ENCODE peak calls at places on chromosomes 1 and 21, in five cellular contexts. D is GM23338, Q is hepatocyte, P is OCI-LY7, H is SK-N-SH. J is an unnamed sample.

GRCh38 chr1:20110679-20111078 is 8.7 kb downstream of the PLA2G2D start:
- DNase-seq in D (no peak), P (no peak), H (no peak), Q (no peak), J (peak; percentile 62)

GRCh38 chr1:70042090-70042716 is 163.2 kb downstream of the LRRC40 start:
- DNase-seq in P (no peak), Q (no peak), H (no peak), D (no peak), J (no peak)

GRCh38 chr1:72284398-72285073 is 2.2 kb upstream of the NEGR1 start:
- DNase-seq in H (peak; percentile 51), Q (peak; percentile 56), P (no peak), D (peak; percentile 76), J (peak; percentile 97)

GRCh38 chr1:18458133-18458750 is 22.5 kb upstream of the KLHDC7A start:
- DNase-seq in Q (no peak), D (no peak), H (no peak), P (no peak), J (no peak)

GRCh38 chr1:172948457-172948856 is 102.3 kb downstream of the TNFSF18 start:
- DNase-seq in D (no peak), H (no peak), Q (no peak), P (no peak), J (peak; percentile 99)

GRCh38 chr1:228725178-228725577 is 10.1 kb upstream of the RHOU start:
- DNase-seq in H (no peak), P (no peak), D (no peak), Q (no peak), J (no peak)

GRCh38 chr1:101588677-101589076 is 351.9 kb downstream of the S1PR1 start:
- DNase-seq in H (no peak), P (no peak), Q (no peak), D (no peak), J (no peak)

GRCh38 chr1:180680558-180681144 is 48.8 kb downstream of the XPR1 start:
- DNase-seq in D (no peak), H (no peak), Q (no peak), P (no peak), J (peak; percentile 69)

GRCh38 chr1:36847761-36848160 is 186.6 kb downstream of the GRIK3 start:
- DNase-seq in D (peak; percentile 64), H (peak; percentile 68), P (no peak), Q (no peak), J (no peak)

GRCh38 chr21:35348686-35349085 is 299.6 kb upstream of the RUNX1 start:
- DNase-seq in D (no peak), H (no peak), Q (no peak), P (no peak), J (no peak)

GRCh38 chr1:14910947-14911721 is 242.4 kb upstream of the TMEM51 start:
- DNase-seq in Q (no peak), D (no peak), P (no peak), H (no peak), J (no peak)

GRCh38 chr1:155091071-155092051 is 12.7 kb downstream of the EFNA3 start:
- DNase-seq in P (peak; percentile 80), Q (peak; percentile 88), D (peak; percentile 94), H (peak; percentile 88), J (peak; percentile 93)

GRCh38 chr1:20465187-20465586 is 20.8 kb downstream of the CAMK2N1 start:
- DNase-seq in D (no peak), Q (no peak), P (no peak), H (no peak), J (no peak)

GRCh38 chr1:172976222-172977041 is 74.3 kb downstream of the TNFSF18 start:
- DNase-seq in D (no peak), Q (peak; percentile 78), P (no peak), H (no peak), J (peak; percentile 100)

GRCh38 chr1:110765640-110766335 is 91.0 kb upstream of the KCNA3 start:
- DNase-seq in D (peak; percentile 72), P (peak; percentile 82), Q (peak; percentile 65), H (peak; percentile 63), J (peak; percentile 56)

GRCh38 chr1:41480204-41481108 is 4.0 kb downstream of the EDN2 start:
- DNase-seq in P (no peak), H (no peak), Q (no peak), D (no peak), J (no peak)
- H3K4me1 ChIP-seq in P (no peaks in the 10 kb centered on the region), H (peaks cover 73% of the 10 kb centered on the region), Q (peaks cover 65% of the 10 kb centered on the region), D (no peaks in the 10 kb centered on the region), J (peaks cover 31% of the 10 kb centered on the region)

GRCh38 chr1:161736332-161736969 is 13.1 kb upstream of the DUSP12 start:
- DNase-seq in H (no peak), Q (no peak), P (no peak), D (peak; percentile 52), J (peak; percentile 94)
- TF ChIP-seq CTCF in H (no peak), Q (no peak), P (no peak), D (no peak), J (no peak)

GRCh38 chr1:103144681-103145080 is 36.4 kb upstream of the COL11A1 start:
- DNase-seq in Q (no peak), H (no peak), D (no peak), P (no peak), J (no peak)
- H3K9me2 ChIP-seq in Q (no peaks in the 10 kb centered on the region), H (no peaks in the 10 kb centered on the region), D (no peaks in the 10 kb centered on the region), P (no peaks in the 10 kb centered on the region), J (no peaks in the 10 kb centered on the region)

DNA sequence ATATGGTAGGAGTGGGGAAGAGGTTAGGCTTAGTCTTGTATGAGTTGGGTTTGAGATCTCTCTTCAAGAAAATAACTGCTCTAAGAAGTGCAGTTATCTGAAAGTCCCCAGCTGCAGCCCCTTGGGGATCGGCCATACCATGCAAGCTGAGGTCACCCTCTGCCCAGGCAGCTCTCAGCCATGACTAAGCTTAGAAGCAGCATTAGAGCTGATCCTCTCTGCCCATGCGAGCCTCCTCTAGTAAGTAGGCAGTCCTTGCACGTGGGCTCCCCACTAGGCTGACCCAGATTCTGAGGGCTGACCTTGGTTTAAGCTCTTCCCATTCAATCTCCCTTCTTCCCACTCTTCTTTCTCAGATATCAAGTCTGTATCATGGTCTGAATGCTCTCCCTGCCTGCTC is 121.0 kb upstream of the UBE2U start:
- DNase-seq in H (no peak), Q (no peak), P (no peak), D (no peak), J (no peak)
- H3K4me1 ChIP-seq in H (peaks cover 6% of the 10 kb centered on the region), Q (no peaks in the 10 kb centered on the region), P (no peaks in the 10 kb centered on the region), D (no peaks in the 10 kb centered on the region), J (peaks cover 7% of the 10 kb centered on the region)

GRCh38 chr1:53190210-53190611 is 6.4 kb upstream of the CPT2 start:
- DNase-seq in H (no peak), D (peak; percentile 47), Q (no peak), P (no peak), J (no peak)
- TF ChIP-seq CTCF in H (no peak), D (peak; percentile 33), Q (no peak), P (no peak), J (no peak)

GRCh38 chr1:97898948-97899347 is 21.9 kb downstream of the DPYD start:
- DNase-seq in P (no peak), H (no peak), Q (no peak), D (no peak), J (peak; percentile 49)

GRCh38 chr1:97904528-97904927 is 16.3 kb downstream of the DPYD start:
- DNase-seq in P (no peak), Q (no peak), D (no peak), H (no peak), J (no peak)

GRCh38 chr1:97903626-97904025 is 17.2 kb downstream of the DPYD start:
- DNase-seq in Q (no peak), H (no peak), P (no peak), D (no peak), J (no peak)

GRCh38 chr1:97902067-97902466 is 18.8 kb downstream of the DPYD start:
- DNase-seq in P (no peak), D (no peak), H (no peak), Q (no peak), J (no peak)

GRCh38 chr1:97901017-97901658 is 19.7 kb downstream of the DPYD start:
- DNase-seq in Q (no peak), P (no peak), D (no peak), H (no peak), J (no peak)
- H3K9me2 ChIP-seq in Q (no peaks in the 10 kb centered on the region), P (no peaks in the 10 kb centered on the region), D (no peaks in the 10 kb centered on the region), H (no peaks in the 10 kb centered on the region), J (no peaks in the 10 kb centered on the region)

DNA sequence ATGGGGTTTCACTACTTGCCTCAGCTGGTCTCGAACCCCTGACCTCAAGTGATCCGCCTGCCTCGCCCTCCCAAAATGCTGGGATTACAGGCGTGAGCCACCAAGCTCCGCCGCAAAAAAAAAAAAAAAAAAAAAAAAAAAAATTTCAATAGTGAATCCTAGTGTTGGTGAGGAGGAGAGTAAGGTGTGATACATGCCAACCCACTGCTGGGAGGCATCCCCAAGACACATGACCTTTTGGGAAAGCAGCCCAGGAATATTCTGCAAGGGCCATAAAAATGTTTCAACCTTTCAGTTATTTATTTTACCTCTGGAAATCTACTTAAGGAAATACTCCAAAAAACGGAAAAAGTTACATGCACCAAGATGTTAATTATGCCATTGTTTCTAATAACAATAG is 69.0 kb downstream of the ITPKB start:
- DNase-seq in H (no peak), Q (no peak), D (no peak), P (no peak), J (no peak)
- H3K4me1 ChIP-seq in H (no peaks in the 10 kb centered on the region), Q (peaks cover 2% of the 10 kb centered on the region), D (peaks cover 17% of the 10 kb centered on the region), P (peaks cover 96% of the 10 kb centered on the region), J (peaks cover 4% of the 10 kb centered on the region)

DNA sequence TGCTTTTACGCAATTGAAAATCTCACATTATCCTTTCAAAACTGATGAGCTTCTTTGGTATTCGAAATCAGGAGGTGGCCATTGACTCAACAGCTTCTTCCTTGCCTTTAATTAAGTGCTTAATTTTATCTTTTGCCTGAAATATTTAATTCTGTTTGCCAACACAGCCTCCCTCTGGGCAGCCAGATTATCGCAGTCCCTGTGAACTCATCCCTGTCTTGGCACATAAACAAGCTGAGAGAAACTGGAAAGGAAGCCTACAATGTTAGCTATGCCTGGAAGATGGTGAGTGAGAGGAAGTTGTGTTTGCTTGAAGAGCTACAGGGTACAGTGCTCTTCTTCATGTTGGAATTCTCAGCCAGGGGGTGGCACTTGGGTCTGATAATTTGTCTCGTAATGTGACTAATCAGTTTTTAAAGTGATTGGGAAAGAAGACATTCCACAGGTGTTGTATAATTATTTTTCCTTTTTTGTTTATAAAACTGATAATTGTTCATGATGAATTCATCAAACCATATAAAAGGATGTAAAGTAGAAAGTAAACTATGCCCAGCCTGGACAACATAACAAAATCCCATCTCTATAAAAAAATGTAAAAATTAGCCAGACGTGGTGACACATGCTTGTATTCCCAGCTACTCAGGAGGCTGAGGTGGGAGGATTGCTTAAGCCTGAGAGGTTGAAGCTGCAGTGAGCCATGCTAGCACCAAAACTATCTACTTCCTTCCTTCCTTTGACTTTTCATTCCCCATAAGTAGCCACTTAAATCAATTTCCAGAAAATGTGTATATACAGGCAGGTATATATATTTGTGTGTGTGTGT is 90.1 kb upstream of the RAVER2 start:
- DNase-seq in Q (no peak), H (no peak), D (no peak), P (no peak), J (no peak)
- TF ChIP-seq CTCF in Q (peak; percentile 18), H (peak; percentile 35), D (peak; percentile 28), P (no peak), J (peak; percentile 13)

DNA sequence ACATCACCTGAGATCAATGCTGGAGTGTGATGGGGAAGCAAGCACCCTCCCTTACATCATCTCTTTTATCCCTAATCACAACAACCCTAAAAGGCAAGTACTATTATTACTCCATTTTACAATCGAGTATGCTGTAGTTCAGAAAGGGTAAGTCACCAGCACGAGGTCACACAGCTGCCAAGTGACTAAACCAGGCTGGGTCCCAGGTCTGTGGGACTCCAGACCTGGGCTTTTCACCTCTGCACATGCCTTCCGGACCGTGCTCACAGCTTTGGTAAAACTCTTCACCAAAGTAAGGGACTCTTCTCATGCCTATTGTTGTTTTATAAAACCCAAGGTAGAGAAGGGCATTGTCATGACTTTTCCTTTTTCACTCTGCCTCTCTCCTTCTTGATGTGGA is 130.9 kb downstream of the DMRTB1 start:
- DNase-seq in P (no peak), D (no peak), H (peak; percentile 9), Q (no peak), J (no peak)
- H3K9me2 ChIP-seq in P (no peaks in the 10 kb centered on the region), D (no peaks in the 10 kb centered on the region), H (no peaks in the 10 kb centered on the region), Q (no peaks in the 10 kb centered on the region), J (no peaks in the 10 kb centered on the region)

J was measured in PC-3.